ENCODE peak calls at places on chromosome X, in five cellular contexts. One of them, this sample, is unnamed.

GRCh38 chrX:11446951-11447350 is 153.7 kb downstream of the AMELX start:
- DNase-seq in HT-29: no peak
- DNase-seq in stimulated activated CD4-positive, alpha-beta T cell treated with anti-CD3 and anti-CD28 coated beads, Interleukin-15, amount 100 ng/mL, for 48 hours: no peak
- DNase-seq in upper lobe of left lung: no peak
- DNase-seq in NCI-H2171: no peak
- DNase-seq in this sample: no peak

GRCh38 chrX:152960115-152960514 is 33.8 kb downstream of the PNMA5 start:
- DNase-seq in HT-29: no peak
- DNase-seq in stimulated activated CD4-positive, alpha-beta T cell treated with anti-CD3 and anti-CD28 coated beads, Interleukin-15, amount 100 ng/mL, for 48 hours: no peak
- DNase-seq in upper lobe of left lung: no peak
- DNase-seq in NCI-H2171: no peak
- DNase-seq in this sample: no peak

GRCh38 chrX:20663287-20663686 is 396.6 kb upstream of the RPS6KA3 start:
- DNase-seq in HT-29: no peak
- DNase-seq in stimulated activated CD4-positive, alpha-beta T cell treated with anti-CD3 and anti-CD28 coated beads, Interleukin-15, amount 100 ng/mL, for 48 hours: no peak
- DNase-seq in upper lobe of left lung: no peak
- DNase-seq in NCI-H2171: no peak
- DNase-seq in this sample: no peak

GRCh38 chrX:123814343-123814742 is 45.5 kb upstream of the XIAP start:
- DNase-seq in HT-29: peak
- DNase-seq in stimulated activated CD4-positive, alpha-beta T cell treated with anti-CD3 and anti-CD28 coated beads, Interleukin-15, amount 100 ng/mL, for 48 hours: no peak
- DNase-seq in upper lobe of left lung: no peak
- DNase-seq in NCI-H2171: no peak
- DNase-seq in this sample: no peak

GRCh38 chrX:6694977-6695376 is 160.1 kb upstream of the VCX3A start:
- DNase-seq in HT-29: no peak
- DNase-seq in stimulated activated CD4-positive, alpha-beta T cell treated with anti-CD3 and anti-CD28 coated beads, Interleukin-15, amount 100 ng/mL, for 48 hours: no peak
- DNase-seq in upper lobe of left lung: no peak
- DNase-seq in NCI-H2171: no peak
- DNase-seq in this sample: no peak

GRCh38 chrX:53594354-53594753 is 92.2 kb downstream of the HUWE1 start:
- DNase-seq in HT-29: no peak
- DNase-seq in stimulated activated CD4-positive, alpha-beta T cell treated with anti-CD3 and anti-CD28 coated beads, Interleukin-15, amount 100 ng/mL, for 48 hours: no peak
- DNase-seq in upper lobe of left lung: no peak
- DNase-seq in NCI-H2171: no peak
- DNase-seq in this sample: no peak

GRCh38 chrX:9122504-9123245 is 88.7 kb upstream of the FAM9B start:
- DNase-seq in HT-29: no peak
- DNase-seq in stimulated activated CD4-positive, alpha-beta T cell treated with anti-CD3 and anti-CD28 coated beads, Interleukin-15, amount 100 ng/mL, for 48 hours: no peak
- DNase-seq in upper lobe of left lung: no peak
- DNase-seq in NCI-H2171: no peak
- DNase-seq in this sample: no peak

GRCh38 chrX:102154900-102155805 is 624 bp downstream of the BEX5 start:
- DNase-seq in HT-29: no peak
- DNase-seq in stimulated activated CD4-positive, alpha-beta T cell treated with anti-CD3 and anti-CD28 coated beads, Interleukin-15, amount 100 ng/mL, for 48 hours: no peak
- DNase-seq in upper lobe of left lung: no peak
- DNase-seq in NCI-H2171: no peak
- DNase-seq in this sample: no peak

GRCh38 chrX:69074726-69075125 is 90.5 kb downstream of the PJA1 start:
- DNase-seq in HT-29: no peak
- DNase-seq in stimulated activated CD4-positive, alpha-beta T cell treated with anti-CD3 and anti-CD28 coated beads, Interleukin-15, amount 100 ng/mL, for 48 hours: no peak
- DNase-seq in upper lobe of left lung: no peak
- DNase-seq in NCI-H2171: no peak
- DNase-seq in this sample: no peak

GRCh38 chrX:129510331-129510730 is 13.0 kb downstream of the SMARCA1 start:
- DNase-seq in HT-29: no peak
- DNase-seq in stimulated activated CD4-positive, alpha-beta T cell treated with anti-CD3 and anti-CD28 coated beads, Interleukin-15, amount 100 ng/mL, for 48 hours: no peak
- DNase-seq in upper lobe of left lung: no peak
- DNase-seq in NCI-H2171: no peak
- DNase-seq in this sample: no peak

GRCh38 chrX:69298466-69299140 is 133.3 kb upstream of the PJA1 start:
- DNase-seq in HT-29: no peak
- DNase-seq in stimulated activated CD4-positive, alpha-beta T cell treated with anti-CD3 and anti-CD28 coated beads, Interleukin-15, amount 100 ng/mL, for 48 hours: no peak
- DNase-seq in upper lobe of left lung: no peak
- DNase-seq in NCI-H2171: no peak
- DNase-seq in this sample: no peak

GRCh38 chrX:138765061-138765460 is 53.5 kb upstream of the FGF13 start:
- DNase-seq in HT-29: no peak
- DNase-seq in stimulated activated CD4-positive, alpha-beta T cell treated with anti-CD3 and anti-CD28 coated beads, Interleukin-15, amount 100 ng/mL, for 48 hours: no peak
- DNase-seq in upper lobe of left lung: no peak
- DNase-seq in NCI-H2171: no peak
- DNase-seq in this sample: no peak

GRCh38 chrX:26295425-26295824 is 79.5 kb downstream of the MAGEB5 start:
- DNase-seq in HT-29: no peak
- DNase-seq in stimulated activated CD4-positive, alpha-beta T cell treated with anti-CD3 and anti-CD28 coated beads, Interleukin-15, amount 100 ng/mL, for 48 hours: no peak
- DNase-seq in upper lobe of left lung: no peak
- DNase-seq in NCI-H2171: no peak
- DNase-seq in this sample: no peak

GRCh38 chrX:111561851-111562250 is 50.4 kb downstream of the SERTM2 start:
- DNase-seq in HT-29: no peak
- DNase-seq in stimulated activated CD4-positive, alpha-beta T cell treated with anti-CD3 and anti-CD28 coated beads, Interleukin-15, amount 100 ng/mL, for 48 hours: no peak
- DNase-seq in upper lobe of left lung: no peak
- DNase-seq in NCI-H2171: no peak
- DNase-seq in this sample: no peak

GRCh38 chrX:105098812-105099211 is 121.7 kb downstream of the TEX13A start:
- DNase-seq in HT-29: no peak
- DNase-seq in stimulated activated CD4-positive, alpha-beta T cell treated with anti-CD3 and anti-CD28 coated beads, Interleukin-15, amount 100 ng/mL, for 48 hours: no peak
- DNase-seq in upper lobe of left lung: no peak
- DNase-seq in NCI-H2171: no peak
- DNase-seq in this sample: no peak

GRCh38 chrX:136589966-136590365 is 58.0 kb downstream of the VGLL1 start:
- DNase-seq in HT-29: no peak
- DNase-seq in stimulated activated CD4-positive, alpha-beta T cell treated with anti-CD3 and anti-CD28 coated beads, Interleukin-15, amount 100 ng/mL, for 48 hours: no peak
- DNase-seq in upper lobe of left lung: no peak
- DNase-seq in NCI-H2171: no peak
- DNase-seq in this sample: no peak

GRCh38 chrX:104842646-104843045 is 276.6 kb downstream of the IL1RAPL2 start:
- DNase-seq in HT-29: no peak
- DNase-seq in stimulated activated CD4-positive, alpha-beta T cell treated with anti-CD3 and anti-CD28 coated beads, Interleukin-15, amount 100 ng/mL, for 48 hours: no peak
- DNase-seq in upper lobe of left lung: no peak
- DNase-seq in NCI-H2171: no peak
- DNase-seq in this sample: no peak

GRCh38 chrX:10121787-10122186 is 35.0 kb upstream of the CLCN4 start:
- DNase-seq in HT-29: no peak
- DNase-seq in stimulated activated CD4-positive, alpha-beta T cell treated with anti-CD3 and anti-CD28 coated beads, Interleukin-15, amount 100 ng/mL, for 48 hours: no peak
- DNase-seq in upper lobe of left lung: no peak
- DNase-seq in NCI-H2171: no peak
- DNase-seq in this sample: no peak

GRCh38 chrX:124736553-124737240 is 390.3 kb downstream of the SH2D1A start:
- DNase-seq in HT-29: no peak
- DNase-seq in stimulated activated CD4-positive, alpha-beta T cell treated with anti-CD3 and anti-CD28 coated beads, Interleukin-15, amount 100 ng/mL, for 48 hours: peak
- DNase-seq in upper lobe of left lung: no peak
- DNase-seq in NCI-H2171: no peak
- DNase-seq in this sample: no peak